ENCODE peak calls at places on chromosomes 16 and 17, in nine cellular contexts. F is cardiac muscle cell, M is prostate gland, L is thoracic aorta, N is heart right ventricle, O is PC-3, I is tibial nerve, D is fibroblast of pulmonary artery, R is foreskin fibroblast. W is an unnamed sample.
A peak's percentile ranks its signal among the peaks of the same experiment; 100 is the strongest.

GRCh38 chr17:70074991-70075390 is at the start of gene KCNJ16:
- DNase-seq in I (no peak), N (no peak), D (no peak), F (no peak), L (no peak), O (no peak), R (no peak), M (no peak), W (no peak)

GRCh38 chr16:11134722-11135121 is 121.3 kb downstream of the SOCS1 start:
- DNase-seq in N (no peak), D (no peak), O (no peak), R (peak; percentile 26), M (no peak), L (no peak), I (no peak), F (no peak), W (no peak)

GRCh38 chr17:65046236-65046635 is 10.3 kb downstream of the GNA13 start:
- DNase-seq in R (no peak), L (no peak), F (no peak), N (no peak), M (no peak), D (no peak), I (no peak), O (no peak), W (no peak)

GRCh38 chr16:86819523-86819887 is 241.2 kb downstream of the FOXL1 start:
- DNase-seq in N (no peak), R (peak; percentile 33), I (no peak), D (no peak), O (peak; percentile 8), L (no peak), F (no peak), M (no peak), W (no peak)

GRCh38 chr17:76416899-76417298 is 32.5 kb downstream of the SPHK1 start:
- DNase-seq in N (no peak), R (no peak), L (no peak), D (no peak), I (no peak), M (no peak), F (no peak), O (no peak), W (no peak)

GRCh38 chr16:48441863-48442279 is 56.7 kb upstream of the SIAH1 start:
- DNase-seq in R (no peak), F (no peak), M (no peak), D (no peak), I (no peak), L (no peak), N (no peak), O (peak; percentile 67), W (no peak)

GRCh38 chr17:77420804-77421634 is 280.2 kb downstream of the SEC14L1 start:
- DNase-seq in O (no peak), I (no peak), D (peak; percentile 84), F (peak; percentile 49), R (peak; percentile 92), N (no peak), L (no peak), M (peak; percentile 59), W (no peak)

GRCh38 chr17:62791235-62792121 is 16.6 kb downstream of the MARCHF10 start:
- DNase-seq in I (no peak), N (no peak), R (peak; percentile 92), L (no peak), F (peak; percentile 30), D (peak; percentile 80), M (no peak), O (peak; percentile 69), W (peak; percentile 69)

GRCh38 chr17:17387461-17388362 is 84.5 kb downstream of the NT5M start:
- DNase-seq in M (no peak), O (peak; percentile 74), D (no peak), L (no peak), F (peak; percentile 44), N (no peak), R (no peak), I (no peak), W (no peak)

GRCh38 chr17:55784666-55785065 is 33.8 kb downstream of the PCTP start:
- DNase-seq in O (no peak), F (no peak), N (no peak), R (no peak), L (no peak), D (no peak), M (no peak), I (no peak), W (no peak)

GRCh38 chr17:41527076-41528023 is 758 bp downstream of the KRT19 start:
- DNase-seq in D (no peak), R (peak; percentile 20), F (peak; percentile 45), M (no peak), I (no peak), L (no peak), O (no peak), N (no peak), W (no peak)

GRCh38 chr17:51346218-51346982 is 86.1 kb downstream of the UTP18 start:
- DNase-seq in F (no peak), D (no peak), L (no peak), O (no peak), I (no peak), R (peak; percentile 1), M (no peak), N (no peak), W (no peak)

GRCh38 chr16:52591441-52592215 is 44.7 kb upstream of the TOX3 start:
- DNase-seq in R (no peak), I (no peak), L (no peak), N (no peak), F (no peak), M (no peak), D (no peak), O (no peak), W (no peak)

GRCh38 chr16:70476272-70477020 is 22.1 kb downstream of the FCSK start:
- DNase-seq in I (no peak), L (no peak), F (no peak), D (peak; percentile 65), M (no peak), R (peak; percentile 85), O (peak; percentile 79), N (no peak), W (peak; percentile 81)

GRCh38 chr17:48799069-48799710 is 17.8 kb downstream of the TTLL6 start:
- DNase-seq in R (no peak), I (no peak), D (no peak), N (no peak), F (no peak), M (no peak), O (no peak), L (no peak), W (no peak)

DNA sequence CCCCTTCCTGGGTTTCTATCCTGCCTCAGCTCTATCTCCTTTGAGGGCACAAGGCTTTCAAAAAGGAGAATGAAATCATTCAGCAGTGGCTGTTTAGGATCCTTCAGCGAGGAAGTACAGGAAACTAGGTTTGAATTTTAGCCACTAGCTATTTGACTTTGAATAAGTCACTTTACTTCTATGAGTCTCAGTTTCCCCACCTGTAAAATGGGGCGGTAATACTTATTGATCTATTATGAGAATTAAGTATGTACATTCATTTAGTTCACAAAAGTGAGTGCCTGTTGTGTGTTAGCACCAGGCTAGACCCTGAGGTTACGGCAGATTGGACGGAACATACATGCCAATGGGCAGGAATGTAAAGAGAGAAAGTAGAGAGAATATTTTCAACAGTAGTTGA is 6.6 kb downstream of the CDH1 start:
- DNase-seq in O (no peak), N (no peak), D (no peak), F (no peak), I (no peak), M (no peak), R (no peak), L (no peak), W (no peak)
- H3K4me3 ChIP-seq in O (peak overlapping the region; percentile 57), N (no peak overlapping the region), D (no peak overlapping the region), F (no peak overlapping the region), I (no peak overlapping the region), M (no peak overlapping the region), R (no peak overlapping the region), L (no peak overlapping the region), W (no peak overlapping the region)

GRCh38 chr16:78957328-78958100 is 643.0 kb downstream of the MAF start:
- DNase-seq in D (no peak), O (no peak), L (no peak), F (no peak), M (peak; percentile 21), R (no peak), I (no peak), N (no peak), W (no peak)

GRCh38 chr16:78962457-78962929 is 638.0 kb downstream of the MAF start:
- DNase-seq in R (no peak), I (no peak), L (no peak), F (no peak), N (no peak), O (no peak), M (no peak), D (no peak), W (no peak)

GRCh38 chr16:78961464-78961863 is 639.1 kb downstream of the MAF start:
- DNase-seq in F (no peak), D (no peak), N (no peak), L (no peak), M (no peak), R (no peak), I (no peak), O (no peak), W (no peak)
- TF ChIP-seq CTCF in F (no peak), D (no peak), N (no peak), L (no peak), M (no peak), R (no peak), I (no peak), O (no peak), W (no peak)

GRCh38 chr17:27674335-27674734 is 43.3 kb downstream of the LGALS9 start:
- DNase-seq in R (no peak), O (no peak), L (no peak), F (no peak), I (no peak), D (no peak), M (no peak), N (no peak), W (no peak)
- H3K4me3 ChIP-seq in R (no peak overlapping the region), O (no peak overlapping the region), L (no peak overlapping the region), F (no peak overlapping the region), I (no peak overlapping the region), D (no peak overlapping the region), M (no peak overlapping the region), N (no peak overlapping the region), W (no peak overlapping the region)

GRCh38 chr16:56281256-56281805 is 90.0 kb downstream of the GNAO1 start:
- DNase-seq in M (no peak), N (no peak), D (no peak), F (no peak), R (peak; percentile 9), I (no peak), O (peak; percentile 24), L (no peak), W (no peak)
- TF ChIP-seq CTCF in M (no peak), N (peak; percentile 40), D (peak; percentile 40), F (peak; percentile 43), R (peak; percentile 48), I (no peak), O (peak; percentile 50), L (no peak), W (peak; percentile 60)

GRCh38 chr17:7887038-7887481 is 1.5 kb upstream of the CHD3 start:
- DNase-seq in O (no peak), L (no peak), M (no peak), F (peak; percentile 42), D (no peak), I (no peak), R (no peak), N (no peak), W (no peak)
- H3K4me3 ChIP-seq in O (peak overlapping the region; percentile 94), L (peak overlapping the region; percentile 94), M (peak overlapping the region; percentile 90), F (peak overlapping the region; percentile 90), D (peak overlapping the region; percentile 78), I (peak overlapping the region; percentile 47), R (peak overlapping the region; percentile 88), N (no peak overlapping the region), W (peak overlapping the region; percentile 78)

GRCh38 chr17:79850571-79851460 is 11.6 kb upstream of the CBX4 start:
- DNase-seq in O (peak; percentile 89), I (no peak), F (no peak), M (no peak), L (no peak), R (peak; percentile 73), D (no peak), N (no peak), W (no peak)
- TF ChIP-seq CTCF in O (no peak), I (no peak), F (no peak), M (no peak), L (no peak), R (no peak), D (no peak), N (no peak), W (no peak)